ENCODE peak calls at places on chromosome 13, in seven cellular contexts. I is thoracic aorta, P is Peyer's patch, B is cardiac fibroblast, S is pancreas, V is cardiac muscle cell, Z is HFF-Myc. R is an unnamed sample.
A peak's percentile ranks its signal among the peaks of the same experiment; 100 is the strongest.

GRCh38 chr13:111202745-111203144 is 87.6 kb downstream of the ARHGEF7 start:
- DNase-seq in I (no peak), S (no peak), V (no peak), P (no peak), Z (peak; percentile 88), B (peak; percentile 97), R (peak; percentile 90)

GRCh38 chr13:23159587-23160240 is 21.1 kb upstream of the SGCG start:
- DNase-seq in B (no peak), P (no peak), V (no peak), Z (no peak), I (no peak), S (no peak), R (no peak)

GRCh38 chr13:92896842-92897241 is 329.8 kb upstream of the GPC6 start:
- DNase-seq in V (peak; percentile 49), B (peak; percentile 25), S (no peak), I (no peak), P (no peak), Z (no peak), R (peak; percentile 27)

GRCh38 chr13:31485651-31486051 is 253.7 kb upstream of the RXFP2 start:
- DNase-seq in B (peak; percentile 70), P (no peak), S (no peak), V (peak; percentile 29), I (no peak), Z (no peak), R (peak; percentile 57)

GRCh38 chr13:76014618-76015315 is 378.6 kb downstream of the LMO7 start:
- DNase-seq in S (no peak), Z (no peak), B (peak; percentile 33), I (no peak), P (no peak), V (peak; percentile 21), R (peak; percentile 32)

GRCh38 chr13:99231726-99232125 is 26.5 kb downstream of the GPR18 start:
- DNase-seq in P (no peak), V (no peak), S (no peak), B (no peak), I (no peak), Z (no peak), R (no peak)

GRCh38 chr13:99614465-99614885 is 113.2 kb downstream of the TM9SF2 start:
- DNase-seq in Z (no peak), V (no peak), I (no peak), B (peak; percentile 25), S (peak; percentile 59), P (peak; percentile 64), R (no peak)

GRCh38 chr13:99425485-99426341 is 75.6 kb upstream of the TM9SF2 start:
- DNase-seq in V (peak; percentile 46), P (peak; percentile 91), S (no peak), B (no peak), I (no peak), Z (no peak), R (no peak)

GRCh38 chr13:70527553-70527952 is 419.3 kb upstream of the KLHL1 start:
- DNase-seq in V (no peak), B (no peak), I (no peak), S (no peak), Z (no peak), P (no peak), R (no peak)

GRCh38 chr13:30021611-30022010 is 171.2 kb upstream of the UBL3 start:
- DNase-seq in Z (peak; percentile 17), I (no peak), B (no peak), P (no peak), V (no peak), S (no peak), R (peak; percentile 50)

GRCh38 chr13:66312312-66313087 is 917.6 kb downstream of the PCDH9 start:
- DNase-seq in P (no peak), Z (no peak), S (peak; percentile 15), I (no peak), V (no peak), B (peak; percentile 93), R (peak; percentile 67)

DNA sequence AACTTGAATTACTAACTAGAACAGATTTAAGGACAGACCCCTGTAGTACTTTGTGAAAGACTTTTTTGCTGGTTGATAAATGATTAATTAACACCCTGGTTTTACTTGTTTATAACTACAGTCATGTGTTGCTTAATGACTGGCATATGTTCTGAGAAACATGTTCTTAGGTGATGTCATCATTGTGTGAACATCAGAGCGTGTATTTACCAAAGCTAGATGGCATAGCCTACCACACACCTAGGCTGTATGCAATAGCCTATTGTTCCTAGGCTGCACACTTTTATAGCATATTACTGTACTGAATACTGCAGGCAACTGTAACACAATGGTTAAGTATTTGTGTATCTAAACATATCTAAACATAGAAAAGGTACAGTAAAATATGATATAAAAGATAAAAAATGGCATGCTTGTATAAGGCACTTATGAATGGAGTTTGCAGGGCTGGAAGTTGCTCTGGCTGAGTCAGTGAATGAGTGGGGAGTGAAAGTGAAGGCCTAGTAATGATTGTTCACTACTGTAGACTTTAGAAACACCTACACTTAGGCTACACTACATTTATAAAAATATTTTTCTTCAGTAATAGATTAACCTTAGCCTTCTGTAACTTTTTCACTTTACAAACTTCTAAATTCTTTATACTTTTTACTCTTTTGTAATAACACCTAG is 260.3 kb downstream of the KCNRG start:
- DNase-seq in P (no peak), S (no peak), V (no peak), Z (no peak), I (no peak), B (peak; percentile 5), R (peak; percentile 12)
- TF ChIP-seq CTCF in P (no peak), S (no peak), V (no peak), Z (no peak), I (no peak), B (no peak), R (no peak)

DNA sequence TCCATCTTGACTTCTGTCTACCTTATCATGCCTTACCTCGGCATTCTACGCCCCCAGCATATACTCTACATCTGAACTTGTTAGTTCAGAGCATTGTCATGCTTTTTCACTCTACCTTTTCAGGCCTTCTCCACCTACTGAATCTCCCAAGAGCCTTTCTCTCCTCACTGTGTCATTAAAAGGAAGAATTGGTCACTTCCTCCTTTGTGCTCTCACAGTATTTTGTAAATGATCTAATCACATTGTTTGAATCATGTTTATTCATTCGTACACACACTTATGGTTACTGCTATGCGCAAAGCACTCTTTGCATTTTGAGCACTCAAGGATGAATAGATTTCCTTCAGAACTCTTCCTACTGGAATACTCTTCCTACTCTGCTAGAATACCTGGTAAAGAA is 15.7 kb upstream of the ELF1 start:
- DNase-seq in B (peak; percentile 59), P (no peak), S (no peak), Z (no peak), V (no peak), I (no peak), R (no peak)
- H3K4me3 ChIP-seq in B (no peak overlapping the region), P (no peak overlapping the region), S (no peak overlapping the region), Z (no peak overlapping the region), V (no peak overlapping the region), I (no peak overlapping the region), R (no peak overlapping the region)

DNA sequence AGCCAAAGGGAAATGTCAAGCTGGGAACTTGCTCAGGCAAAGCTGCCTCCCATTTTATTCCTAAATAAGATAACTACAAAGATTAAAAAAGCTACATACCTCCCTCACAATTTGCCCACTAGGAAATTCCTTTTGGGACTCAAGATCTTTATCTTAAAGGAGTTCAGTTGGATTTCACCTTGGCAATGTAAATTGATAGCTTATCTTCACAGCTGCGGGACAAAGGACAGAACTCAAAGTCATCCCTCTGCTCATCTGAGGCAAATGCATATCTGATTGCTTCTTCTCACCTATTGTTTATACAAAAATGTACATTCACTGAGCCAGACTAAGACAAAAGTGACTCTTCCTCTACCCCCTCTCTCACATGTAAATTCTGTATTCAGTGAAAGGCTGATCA is 47.8 kb downstream of the FGF14 start:
- DNase-seq in B (no peak), S (no peak), V (no peak), P (no peak), I (no peak), Z (no peak), R (no peak)
- TF ChIP-seq CTCF in B (no peak), S (no peak), V (no peak), P (no peak), I (no peak), Z (no peak), R (no peak)

DNA sequence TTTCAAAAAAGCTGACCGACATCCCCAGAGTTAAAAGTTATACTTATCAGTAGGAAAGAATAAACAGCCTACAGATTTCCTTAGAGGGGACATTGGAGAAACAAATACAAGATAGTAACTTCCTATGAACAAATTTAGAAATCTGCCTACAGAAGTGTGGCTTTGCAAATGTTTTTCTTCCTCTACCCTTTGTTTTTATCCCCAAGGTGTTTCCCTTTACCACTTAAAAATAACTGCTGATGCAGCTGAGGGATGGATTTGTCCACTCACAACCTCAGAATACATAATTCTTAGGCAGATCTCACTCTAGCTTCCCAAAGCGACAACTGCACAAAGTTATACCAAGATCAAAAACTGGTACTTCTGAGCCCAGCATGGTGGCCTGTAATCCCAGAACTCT is 20.9 kb downstream of the MED4 start:
- DNase-seq in Z (no peak), B (no peak), V (no peak), I (no peak), S (no peak), P (no peak), R (no peak)
- H3K4me3 ChIP-seq in Z (no peak overlapping the region), B (no peak overlapping the region), V (no peak overlapping the region), I (no peak overlapping the region), S (no peak overlapping the region), P (no peak overlapping the region), R (no peak overlapping the region)

GRCh38 chr13:90883592-90883991 is 463.9 kb upstream of the MIR17HG start:
- DNase-seq in I (no peak), Z (no peak), S (no peak), V (no peak), P (no peak), B (no peak), R (no peak)
- TF ChIP-seq CTCF in I (no peak), Z (no peak), S (no peak), V (no peak), P (no peak), B (no peak), R (no peak)

DNA sequence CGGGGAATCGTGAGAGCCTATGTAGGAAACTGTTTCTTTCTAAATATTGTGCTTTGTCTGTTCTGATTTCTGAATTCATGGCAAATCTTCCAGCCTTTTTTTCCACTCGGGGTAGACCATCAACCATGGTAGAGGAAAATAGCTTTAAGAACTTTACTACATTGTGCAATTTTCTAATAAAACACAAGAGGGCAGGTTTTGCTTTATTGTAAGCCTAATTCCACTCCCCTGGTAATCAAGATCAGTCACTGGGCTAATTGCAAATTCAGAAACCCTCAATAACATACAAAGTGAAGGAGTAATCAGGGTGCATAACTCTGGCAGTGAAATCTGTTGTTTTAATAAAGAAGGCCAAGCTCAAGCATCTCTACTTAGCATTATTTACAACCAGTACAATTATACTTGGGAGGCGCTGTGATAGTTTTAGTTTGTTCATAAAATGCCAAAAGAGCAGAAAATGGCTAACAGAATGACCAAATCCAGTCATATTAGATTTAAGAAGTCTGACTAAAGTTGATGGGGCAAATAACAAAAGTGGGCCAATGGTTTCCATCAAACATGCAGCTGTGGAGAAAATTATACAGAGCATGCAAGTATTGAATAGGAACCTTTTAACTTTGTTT is 43.8 kb downstream of the DCT start:
- DNase-seq in B (peak; percentile 68), Z (peak; percentile 29), S (no peak), P (no peak), V (peak; percentile 57), I (no peak), R (peak; percentile 72)
- H3K4me3 ChIP-seq in B (no peak overlapping the region), Z (no peak overlapping the region), S (no peak overlapping the region), P (no peak overlapping the region), V (no peak overlapping the region), I (no peak overlapping the region), R (no peak overlapping the region)